ENCODE peak calls at places on chromosomes 2 and 18, in seven cellular contexts. W is activated effector memory CD4-positive, alpha-beta T cell treated with Interleukin-2 at 50 U/mL for 16 hours; D is lung microvascular endothelial cell; T is ovary; P is A549; R is breast epithelium; H is activated CD4-positive, alpha-beta T cell treated with anti-CD3 and anti-CD28 coated beads for 4 hours. N is an unnamed sample.

GRCh38 chr2:26034597-26035067 is 748 bp downstream of the RAB10 start:
- DNase-seq in W (no peak), D (peak), T (no peak), P (peak), R (no peak), H (peak), N (peak)

GRCh38 chr2:193409951-193410350 is 1215.2 kb upstream of the TMEFF2 start:
- DNase-seq in W (no peak), D (no peak), T (no peak), P (no peak), R (no peak), H (no peak), N (no peak)

GRCh38 chr2:170310876-170311502 is 133.0 kb downstream of the MYO3B start:
- DNase-seq in W (no peak), D (no peak), T (no peak), P (no peak), R (no peak), H (no peak), N (peak)

GRCh38 chr18:27400001-27400400 is 214.9 kb upstream of the CHST9 start:
- DNase-seq in W (no peak), D (no peak), T (no peak), P (no peak), R (no peak), H (no peak), N (peak)

GRCh38 chr2:194346189-194346588 is 1310.8 kb upstream of the SLC39A10 start:
- DNase-seq in W (no peak), D (no peak), T (no peak), P (no peak), R (no peak), H (no peak), N (peak)

GRCh38 chr2:40113272-40113671 is 334.2 kb upstream of the THUMPD2 start:
- DNase-seq in W (no peak), D (no peak), T (no peak), P (no peak), R (no peak), H (no peak), N (no peak)

GRCh38 chr2:138564586-138565250 is 63.1 kb downstream of the SPOPL start:
- DNase-seq in W (no peak), D (no peak), T (no peak), P (no peak), R (no peak), H (no peak), N (no peak)

GRCh38 chr2:176514805-176515500 is 245.7 kb downstream of the MTX2 start:
- DNase-seq in W (no peak), D (peak), T (no peak), P (no peak), R (no peak), H (no peak), N (no peak)

GRCh38 chr2:230935132-230935435 is 10.0 kb upstream of the GPR55 start:
- DNase-seq in W (no peak), D (no peak), T (no peak), P (no peak), R (peak), H (no peak), N (no peak)

GRCh38 chr2:242056026-242056425 is 186.5 kb downstream of the RTP5 start:
- DNase-seq in W (no peak), D (no peak), T (no peak), P (no peak), R (no peak), H (no peak), N (no peak)

GRCh38 chr2:37357461-37358008 is 13.1 kb downstream of the QPCT start:
- DNase-seq in W (no peak), D (no peak), T (no peak), P (no peak), R (no peak), H (no peak), N (no peak)

GRCh38 chr2:174699993-174700766 is 64.1 kb downstream of the CHRNA1 start:
- DNase-seq in W (no peak), D (peak), T (no peak), P (peak), R (no peak), H (peak), N (peak)

GRCh38 chr2:43027103-43027482 is 199.3 kb downstream of the ZFP36L2 start:
- DNase-seq in W (no peak), D (no peak), T (peak), P (no peak), R (no peak), H (no peak), N (no peak)

GRCh38 chr2:133266075-133266925 is 302.0 kb downstream of the NCKAP5 start:
- DNase-seq in W (no peak), D (no peak), T (peak), P (peak), R (no peak), H (no peak), N (peak)

GRCh38 chr2:168515502-168515901 is 59.4 kb downstream of the CERS6 start:
- DNase-seq in W (no peak), D (no peak), T (no peak), P (no peak), R (no peak), H (no peak), N (peak)

GRCh38 chr18:9038277-9038871 is 64.1 kb upstream of the NDUFV2 start:
- DNase-seq in W (no peak), D (no peak), T (no peak), P (no peak), R (no peak), H (no peak), N (no peak)

GRCh38 chr2:237594514-237594871 is 4.0 kb upstream of the RAB17 start:
- DNase-seq in W (no peak), D (no peak), T (no peak), P (no peak), R (no peak), H (no peak), N (peak)

GRCh38 chr18:56696966-56697365 is 45.8 kb downstream of the WDR7 start:
- DNase-seq in W (no peak), D (no peak), T (no peak), P (peak), R (no peak), H (no peak), N (no peak)

GRCh38 chr2:54704688-54705605 is 18.5 kb upstream of the EML6 start:
- DNase-seq in W (no peak), D (peak), T (no peak), P (peak), R (no peak), H (no peak), N (peak)

GRCh38 chr2:73292906-73293533 is 328 bp downstream of the EGR4 start:
- DNase-seq in W (no peak), D (peak), T (no peak), P (peak), R (no peak), H (peak), N (peak)

GRCh38 chr2:120476141-120476540 is 130.2 kb downstream of the INHBB start:
- DNase-seq in W (no peak), D (no peak), T (no peak), P (no peak), R (no peak), H (no peak), N (no peak)

N was measured in A673.